ENCODE peak calls at places on chromosomes 11 and 22, in eight cellular contexts. One of them, this sample, is unnamed.

GRCh38 chr11:47333886-47334443 is 18.5 kb downstream of the MYBPC3 start:
- DNase-seq in ACHN: no peak
- DNase-seq in AG20443: no peak
- DNase-seq in HepG2: no peak
- DNase-seq in stimulated activated CD4-positive, alpha-beta T cell treated with anti-CD3 and anti-CD28 coated beads, Interleukin-4, amount 100 ng/mL, for 24 hours: no peak
- DNase-seq in AG09319: no peak
- DNase-seq in AG08395: no peak
- DNase-seq in posterior cingulate gyrus: no peak
- DNase-seq in this sample: no peak

GRCh38 chr11:102452461-102453285 is at the start of gene TMEM123:
- DNase-seq in posterior cingulate gyrus: peak; percentile 58
- DNase-seq in stimulated activated CD4-positive, alpha-beta T cell treated with anti-CD3 and anti-CD28 coated beads, Interleukin-4, amount 100 ng/mL, for 24 hours: peak; percentile 85
- DNase-seq in ACHN: peak; percentile 78
- DNase-seq in HepG2: peak; percentile 71
- DNase-seq in AG09319: no peak
- DNase-seq in AG20443: peak; percentile 92
- DNase-seq in AG08395: peak; percentile 79
- DNase-seq in this sample: peak; percentile 93

GRCh38 chr22:47292546-47293320 is 530.3 kb downstream of the TBC1D22A start:
- DNase-seq in AG09319: no peak
- DNase-seq in stimulated activated CD4-positive, alpha-beta T cell treated with anti-CD3 and anti-CD28 coated beads, Interleukin-4, amount 100 ng/mL, for 24 hours: no peak
- DNase-seq in posterior cingulate gyrus: no peak
- DNase-seq in ACHN: no peak
- DNase-seq in AG08395: no peak
- DNase-seq in AG20443: no peak
- DNase-seq in HepG2: no peak
- DNase-seq in this sample: no peak

GRCh38 chr22:31753005-31753633 is 700 bp upstream of the DEPDC5 start:
- DNase-seq in stimulated activated CD4-positive, alpha-beta T cell treated with anti-CD3 and anti-CD28 coated beads, Interleukin-4, amount 100 ng/mL, for 24 hours: peak; percentile 7
- DNase-seq in AG09319: no peak
- DNase-seq in ACHN: peak; percentile 48
- DNase-seq in posterior cingulate gyrus: no peak
- DNase-seq in AG08395: no peak
- DNase-seq in AG20443: peak; percentile 22
- DNase-seq in HepG2: peak; percentile 87
- DNase-seq in this sample: peak; percentile 32

GRCh38 chr22:50577987-50578775 is at the start of gene CPT1B:
- DNase-seq in AG09319: no peak
- DNase-seq in posterior cingulate gyrus: no peak
- DNase-seq in AG20443: peak; percentile 51
- DNase-seq in HepG2: no peak
- DNase-seq in ACHN: no peak
- DNase-seq in AG08395: peak; percentile 47
- DNase-seq in stimulated activated CD4-positive, alpha-beta T cell treated with anti-CD3 and anti-CD28 coated beads, Interleukin-4, amount 100 ng/mL, for 24 hours: no peak
- DNase-seq in this sample: no peak

GRCh38 chr22:19756288-19757128 is 4.1 kb upstream of the TBX1 start:
- DNase-seq in ACHN: peak; percentile 52
- DNase-seq in AG08395: peak; percentile 37
- DNase-seq in posterior cingulate gyrus: no peak
- DNase-seq in AG20443: peak; percentile 58
- DNase-seq in stimulated activated CD4-positive, alpha-beta T cell treated with anti-CD3 and anti-CD28 coated beads, Interleukin-4, amount 100 ng/mL, for 24 hours: peak; percentile 62
- DNase-seq in AG09319: no peak
- DNase-seq in HepG2: peak; percentile 35
- DNase-seq in this sample: peak; percentile 73

GRCh38 chr11:10490398-10491232 is 35.6 kb downstream of the AMPD3 start:
- DNase-seq in AG20443: peak; percentile 98
- DNase-seq in HepG2: peak; percentile 68
- DNase-seq in AG09319: peak; percentile 83
- DNase-seq in ACHN: peak; percentile 96
- DNase-seq in AG08395: peak; percentile 99
- DNase-seq in stimulated activated CD4-positive, alpha-beta T cell treated with anti-CD3 and anti-CD28 coated beads, Interleukin-4, amount 100 ng/mL, for 24 hours: no peak
- DNase-seq in posterior cingulate gyrus: peak; percentile 88
- DNase-seq in this sample: no peak

GRCh38 chr11:67615455-67616430 is 9.0 kb downstream of the NDUFV1 start:
- DNase-seq in AG20443: peak; percentile 53
- DNase-seq in ACHN: peak; percentile 43
- DNase-seq in AG08395: peak; percentile 35
- DNase-seq in AG09319: no peak
- DNase-seq in HepG2: peak; percentile 35
- DNase-seq in stimulated activated CD4-positive, alpha-beta T cell treated with anti-CD3 and anti-CD28 coated beads, Interleukin-4, amount 100 ng/mL, for 24 hours: peak; percentile 67
- DNase-seq in posterior cingulate gyrus: no peak
- DNase-seq in this sample: peak; percentile 85

GRCh38 chr11:11407065-11407737 is 54.2 kb upstream of the CSNK2A3 start:
- DNase-seq in AG09319: no peak
- DNase-seq in AG20443: no peak
- DNase-seq in stimulated activated CD4-positive, alpha-beta T cell treated with anti-CD3 and anti-CD28 coated beads, Interleukin-4, amount 100 ng/mL, for 24 hours: no peak
- DNase-seq in AG08395: no peak
- DNase-seq in ACHN: no peak
- DNase-seq in posterior cingulate gyrus: no peak
- DNase-seq in HepG2: no peak
- DNase-seq in this sample: no peak

GRCh38 chr11:26522912-26523610 is 49.0 kb downstream of the MUC15 start:
- DNase-seq in AG20443: no peak
- DNase-seq in posterior cingulate gyrus: no peak
- DNase-seq in AG08395: no peak
- DNase-seq in ACHN: peak; percentile 51
- DNase-seq in HepG2: peak; percentile 32
- DNase-seq in AG09319: no peak
- DNase-seq in stimulated activated CD4-positive, alpha-beta T cell treated with anti-CD3 and anti-CD28 coated beads, Interleukin-4, amount 100 ng/mL, for 24 hours: no peak
- DNase-seq in this sample: no peak

GRCh38 chr11:78138281-78138680 is 1.1 kb downstream of the ALG8 start:
- DNase-seq in posterior cingulate gyrus: no peak
- DNase-seq in AG08395: no peak
- DNase-seq in ACHN: no peak
- DNase-seq in AG09319: no peak
- DNase-seq in stimulated activated CD4-positive, alpha-beta T cell treated with anti-CD3 and anti-CD28 coated beads, Interleukin-4, amount 100 ng/mL, for 24 hours: no peak
- DNase-seq in AG20443: no peak
- DNase-seq in HepG2: no peak
- DNase-seq in this sample: no peak

GRCh38 chr11:61913699-61914395 is 3.5 kb downstream of the RAB3IL1 start:
- DNase-seq in AG08395: no peak
- DNase-seq in AG20443: no peak
- DNase-seq in stimulated activated CD4-positive, alpha-beta T cell treated with anti-CD3 and anti-CD28 coated beads, Interleukin-4, amount 100 ng/mL, for 24 hours: no peak
- DNase-seq in HepG2: no peak
- DNase-seq in AG09319: no peak
- DNase-seq in ACHN: no peak
- DNase-seq in posterior cingulate gyrus: no peak
- DNase-seq in this sample: no peak

GRCh38 chr11:9765320-9766101 is 101.6 kb downstream of the SWAP70 start:
- DNase-seq in HepG2: peak; percentile 92
- DNase-seq in AG20443: peak; percentile 60
- DNase-seq in posterior cingulate gyrus: no peak
- DNase-seq in AG09319: no peak
- DNase-seq in AG08395: peak; percentile 55
- DNase-seq in stimulated activated CD4-positive, alpha-beta T cell treated with anti-CD3 and anti-CD28 coated beads, Interleukin-4, amount 100 ng/mL, for 24 hours: no peak
- DNase-seq in ACHN: peak; percentile 38
- DNase-seq in this sample: no peak

GRCh38 chr11:62796281-62796680 is 4.5 kb upstream of the TMEM223 start:
- DNase-seq in HepG2: no peak
- DNase-seq in AG08395: no peak
- DNase-seq in AG20443: no peak
- DNase-seq in posterior cingulate gyrus: no peak
- DNase-seq in stimulated activated CD4-positive, alpha-beta T cell treated with anti-CD3 and anti-CD28 coated beads, Interleukin-4, amount 100 ng/mL, for 24 hours: no peak
- DNase-seq in AG09319: no peak
- DNase-seq in ACHN: no peak
- DNase-seq in this sample: no peak

GRCh38 chr11:17184882-17185587 is 22.8 kb downstream of the PIK3C2A start:
- DNase-seq in AG20443: no peak
- DNase-seq in AG08395: no peak
- DNase-seq in posterior cingulate gyrus: no peak
- DNase-seq in HepG2: no peak
- DNase-seq in ACHN: no peak
- DNase-seq in stimulated activated CD4-positive, alpha-beta T cell treated with anti-CD3 and anti-CD28 coated beads, Interleukin-4, amount 100 ng/mL, for 24 hours: no peak
- DNase-seq in AG09319: no peak
- DNase-seq in this sample: no peak

GRCh38 chr11:18705651-18706281 is 7.2 kb downstream of the TMEM86A start:
- DNase-seq in ACHN: no peak
- DNase-seq in AG20443: no peak
- DNase-seq in AG08395: no peak
- DNase-seq in AG09319: no peak
- DNase-seq in stimulated activated CD4-positive, alpha-beta T cell treated with anti-CD3 and anti-CD28 coated beads, Interleukin-4, amount 100 ng/mL, for 24 hours: no peak
- DNase-seq in posterior cingulate gyrus: no peak
- DNase-seq in HepG2: no peak
- DNase-seq in this sample: peak; percentile 34

GRCh38 chr11:47675851-47676250 is 33.5 kb upstream of the MTCH2 start:
- DNase-seq in stimulated activated CD4-positive, alpha-beta T cell treated with anti-CD3 and anti-CD28 coated beads, Interleukin-4, amount 100 ng/mL, for 24 hours: no peak
- DNase-seq in posterior cingulate gyrus: no peak
- DNase-seq in HepG2: no peak
- DNase-seq in AG20443: no peak
- DNase-seq in ACHN: no peak
- DNase-seq in AG09319: no peak
- DNase-seq in AG08395: no peak
- DNase-seq in this sample: no peak

GRCh38 chr11:5151713-5152153 is 2.8 kb downstream of the OR52A1 start:
- DNase-seq in HepG2: no peak
- DNase-seq in stimulated activated CD4-positive, alpha-beta T cell treated with anti-CD3 and anti-CD28 coated beads, Interleukin-4, amount 100 ng/mL, for 24 hours: no peak
- DNase-seq in AG09319: no peak
- DNase-seq in AG20443: no peak
- DNase-seq in AG08395: no peak
- DNase-seq in ACHN: no peak
- DNase-seq in posterior cingulate gyrus: no peak
- DNase-seq in this sample: no peak

GRCh38 chr11:16809901-16810668 is 71.6 kb downstream of the C11orf58 start:
- DNase-seq in stimulated activated CD4-positive, alpha-beta T cell treated with anti-CD3 and anti-CD28 coated beads, Interleukin-4, amount 100 ng/mL, for 24 hours: no peak
- DNase-seq in AG08395: peak; percentile 80
- DNase-seq in AG20443: peak; percentile 80
- DNase-seq in posterior cingulate gyrus: peak; percentile 67
- DNase-seq in HepG2: no peak
- DNase-seq in AG09319: no peak
- DNase-seq in ACHN: peak; percentile 11
- DNase-seq in this sample: no peak

GRCh38 chr22:37599161-37599560 is 9.5 kb upstream of the GGA1 start:
- DNase-seq in HepG2: no peak
- DNase-seq in posterior cingulate gyrus: no peak
- DNase-seq in AG20443: no peak
- DNase-seq in AG08395: no peak
- DNase-seq in ACHN: no peak
- DNase-seq in AG09319: no peak
- DNase-seq in stimulated activated CD4-positive, alpha-beta T cell treated with anti-CD3 and anti-CD28 coated beads, Interleukin-4, amount 100 ng/mL, for 24 hours: no peak
- DNase-seq in this sample: no peak

GRCh38 chr11:12845739-12846358 is 163.3 kb upstream of the RASSF10 start:
- DNase-seq in AG09319: no peak
- DNase-seq in posterior cingulate gyrus: no peak
- DNase-seq in AG20443: peak; percentile 47
- DNase-seq in HepG2: peak; percentile 98
- DNase-seq in stimulated activated CD4-positive, alpha-beta T cell treated with anti-CD3 and anti-CD28 coated beads, Interleukin-4, amount 100 ng/mL, for 24 hours: no peak
- DNase-seq in ACHN: no peak
- DNase-seq in AG08395: peak; percentile 54
- DNase-seq in this sample: no peak